ENCODE peak calls at places on chromosomes 6 and 20, in four cellular contexts. C is heart left ventricle, Q is adrenal gland, Z is tibial nerve. T is an unnamed sample. For H3K4me1, the result is how much of the 10 kb centered on the place peaks cover.

GRCh38 chr6:41677430-41678045 is 39.3 kb downstream of the MDFI start:
- DNase-seq in Z (no peak), C (no peak), Q (no peak), T (no peak)

GRCh38 chr6:46010771-46011170 is 4.9 kb downstream of the CLIC5 start:
- DNase-seq in C (peak), Z (no peak), Q (peak), T (peak)

GRCh38 chr6:3977875-3978711 is 100.8 kb downstream of the FAM217A start:
- DNase-seq in Z (no peak), C (no peak), Q (no peak), T (peak)

GRCh38 chr6:16681260-16681873 is 79.9 kb downstream of the ATXN1 start:
- DNase-seq in Q (no peak), Z (no peak), C (peak), T (peak)

GRCh38 chr6:28537509-28538140 is 11.9 kb downstream of the GPX5 start:
- DNase-seq in Q (no peak), C (no peak), Z (no peak), T (no peak)

GRCh38 chr6:107789361-107789760 is 34.8 kb downstream of the SCML4 start:
- DNase-seq in Q (no peak), Z (no peak), C (no peak), T (no peak)

GRCh38 chr20:62710886-62711702 is 2.5 kb downstream of the NTSR1 start:
- DNase-seq in Z (no peak), C (no peak), Q (no peak), T (no peak)

GRCh38 chr20:64232794-64233193 is 22.8 kb upstream of the PCMTD2 start:
- DNase-seq in C (peak), Z (no peak), Q (peak), T (no peak)

GRCh38 chr6:123091091-123091895 is 95.3 kb downstream of the CLVS2 start:
- DNase-seq in Z (no peak), Q (peak), C (no peak), T (peak)

GRCh38 chr20:31951203-31951529 is 680 bp downstream of the PDRG1 start:
- DNase-seq in Q (no peak), C (no peak), Z (no peak), T (no peak)

GRCh38 chr20:9154464-9155024 is 85.7 kb downstream of the PLCB4 start:
- DNase-seq in Z (no peak), Q (no peak), C (no peak), T (no peak)

GRCh38 chr6:31397901-31398300 is 5.5 kb upstream of the MICA start:
- DNase-seq in Q (no peak), Z (no peak), C (no peak), T (no peak)

GRCh38 chr20:59625214-59625922 is 21.0 kb downstream of the PHACTR3 start:
- DNase-seq in Z (no peak), C (no peak), Q (no peak), T (no peak)

GRCh38 chr6:40249935-40250334 is 315.7 kb upstream of the MOCS1 start:
- DNase-seq in Q (no peak), Z (no peak), C (no peak), T (no peak)

GRCh38 chr6:3211681-3212080 is 15.8 kb downstream of the TUBB2B start:
- DNase-seq in Q (no peak), Z (no peak), C (no peak), T (no peak)

GRCh38 chr20:46088409-46089075 is 1.2 kb downstream of the NCOA5 start:
- DNase-seq in Q (no peak), Z (no peak), C (no peak), T (no peak)

GRCh38 chr20:57404419-57405072 is 13.3 kb downstream of the RBM38 start:
- DNase-seq in C (peak), Z (no peak), Q (no peak), T (no peak)

GRCh38 chr6:156982168-156982567 is 205.0 kb downstream of the ARID1B start:
- DNase-seq in Z (no peak), Q (no peak), C (no peak), T (no peak)

GRCh38 chr6:100506651-100507050 is 41.9 kb upstream of the SIM1 start:
- DNase-seq in Q (no peak), Z (no peak), C (no peak), T (no peak)

GRCh38 chr20:38883981-38884733 is 42.1 kb upstream of the FAM83D start:
- DNase-seq in C (no peak), Z (no peak), Q (no peak), T (no peak)

GRCh38 chr6:73798592-73798991 is 102.6 kb downstream of the CD109 start:
- DNase-seq in Q (peak), Z (peak), C (peak), T (peak)

GRCh38 chr6:156877126-156877863 is 100.1 kb downstream of the ARID1B start:
- DNase-seq in Z (no peak), Q (no peak), C (peak), T (no peak)

GRCh38 chr6:43891072-43891870 is 121.3 kb downstream of the VEGFA start:
- DNase-seq in Z (no peak), C (no peak), Q (no peak), T (no peak)

GRCh38 chr20:47189060-47189459 is 167.4 kb downstream of the ZMYND8 start:
- DNase-seq in Q (no peak), Z (no peak), C (no peak), T (no peak)

GRCh38 chr6:137717074-137718073 is 149.7 kb upstream of the TNFAIP3 start:
- DNase-seq in Z (no peak), C (no peak), Q (no peak), T (no peak)

GRCh38 chr6:165308926-165309731 is at the start of gene C6orf118:
- DNase-seq in Z (no peak), C (peak), Q (peak), T (no peak)

GRCh38 chr20:2330090-2330695 is 34.4 kb downstream of the TGM3 start:
- DNase-seq in Q (no peak), Z (no peak), C (no peak), T (no peak)

GRCh38 chr6:146578054-146578453 is 20.7 kb upstream of the ADGB start:
- DNase-seq in Q (no peak), Z (no peak), C (no peak), T (no peak)

GRCh38 chr20:39851459-39851858 is 837.6 kb downstream of the MAFB start:
- DNase-seq in Z (no peak), C (no peak), Q (no peak), T (no peak)

GRCh38 chr20:43949741-43950618 is 35.3 kb downstream of the TOX2 start:
- DNase-seq in C (peak), Z (no peak), Q (peak), T (no peak)

GRCh38 chr6:89941031-89941775 is 46.9 kb downstream of the GJA10 start:
- DNase-seq in Q (no peak), Z (peak), C (no peak), T (peak)

GRCh38 chr6:117138920-117139319 is 126.4 kb upstream of the VGLL2 start:
- DNase-seq in Z (no peak), C (peak), Q (peak), T (peak)

GRCh38 chr20:57718490-57719009 is 8.7 kb upstream of the PMEPA1 start:
- DNase-seq in C (peak), Z (peak), Q (peak), T (peak)

GRCh38 chr6:21751608-21752007 is 158.1 kb downstream of the SOX4 start:
- DNase-seq in Q (no peak), C (no peak), Z (no peak), T (no peak)
- H3K4me1 ChIP-seq in Q (under half), C (under half), Z (under half), T (under half)

DNA sequence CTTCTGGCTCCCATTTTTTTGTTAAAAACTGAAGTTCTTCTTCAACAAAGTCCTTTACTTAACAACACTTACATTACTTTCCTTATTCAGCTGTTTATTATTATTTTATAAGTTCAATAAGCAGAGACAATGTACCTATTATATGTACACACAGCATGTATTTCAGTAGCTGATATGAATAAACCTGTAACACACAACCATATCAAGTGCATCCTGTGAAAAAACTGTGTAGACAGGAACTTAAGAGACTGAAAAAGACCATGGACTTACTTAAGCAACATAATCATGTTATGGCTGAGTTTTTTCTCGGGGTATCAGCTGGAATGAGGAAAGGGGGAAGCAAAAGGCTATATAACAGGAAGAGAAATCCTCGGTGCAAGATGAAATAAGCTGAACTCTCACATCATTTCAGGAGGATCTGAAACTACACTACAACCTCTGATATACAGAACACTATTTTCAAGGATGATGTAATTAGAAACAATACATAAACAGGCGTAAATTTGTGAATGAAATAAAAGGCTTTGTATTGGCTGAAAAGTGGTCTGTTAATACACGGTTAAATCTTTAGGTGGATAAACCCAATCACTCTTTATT is 70.9 kb downstream of the REV3L start:
- DNase-seq in Q (no peak), Z (no peak), C (no peak), T (no peak)
- H3K4me3 ChIP-seq in Q (no peak), Z (no peak), C (no peak), T (no peak)

GRCh38 chr6:98433325-98433724 is 401.0 kb upstream of the POU3F2 start:
- DNase-seq in Z (no peak), Q (no peak), C (no peak), T (no peak)
- TF ChIP-seq POLR2A in Z (no peak), Q (no peak), C (no peak), T (no peak)

GRCh38 chr6:19664050-19664449 is 173.1 kb upstream of the ID4 start:
- DNase-seq in Q (no peak), Z (no peak), C (no peak), T (no peak)
- H3K4me1 ChIP-seq in Q (under half), Z (under half), C (under half), T (under half)

T was measured in gastrocnemius medialis.